ENCODE peak calls at places on chromosomes 4 and X, in four cellular contexts. Z is CD8-positive, alpha-beta T cell; D is activated T-helper 1 cell treated with anti-CD3 and anti-CD28 coated beads, Interleukin-2, amount 50 U/mL, for 16 hours; L is psoas muscle. J is an unnamed sample.

GRCh38 chr4:105808030-105808429 is 87.2 kb upstream of the NPNT start:
- DNase-seq in Z (no peak), D (no peak), L (no peak), J (no peak)

GRCh38 chr4:102575369-102576129 is 74.4 kb downstream of the NFKB1 start:
- DNase-seq in Z (no peak), D (no peak), L (no peak), J (peak; percentile 38)

GRCh38 chr4:26936284-26937065 is 75.8 kb downstream of the STIM2 start:
- DNase-seq in Z (no peak), D (no peak), L (no peak), J (no peak)

GRCh38 chrX:97685753-97686152 is 802.0 kb downstream of the RPA4 start:
- DNase-seq in Z (no peak), D (no peak), L (no peak), J (peak; percentile 43)

GRCh38 chr4:123419885-123420743 is 23.5 kb downstream of the SPRY1 start:
- DNase-seq in Z (no peak), D (no peak), L (no peak), J (no peak)

GRCh38 chr4:148059617-148060180 is 327.8 kb downstream of the ARHGAP10 start:
- DNase-seq in Z (no peak), D (no peak), L (no peak), J (no peak)

GRCh38 chr4:184114431-184114830 is 103.2 kb downstream of the ENPP6 start:
- DNase-seq in Z (no peak), D (no peak), L (no peak), J (no peak)

GRCh38 chr4:33850503-33850902 is 2393.8 kb downstream of the ARAP2 start:
- DNase-seq in Z (no peak), D (no peak), L (no peak), J (no peak)

GRCh38 chrX:405149-405548 is 18.4 kb upstream of the PPP2R3B start:
- DNase-seq in Z (no peak), D (no peak), L (no peak), J (no peak)

GRCh38 chrX:1248381-1249061 is 20.1 kb upstream of the CSF2RA start:
- DNase-seq in Z (no peak), D (no peak), L (no peak), J (no peak)

GRCh38 chr4:10172278-10173038 is 55.9 kb upstream of the WDR1 start:
- DNase-seq in Z (no peak), D (no peak), L (no peak), J (no peak)

GRCh38 chr4:34880246-34880645 is 1364.1 kb downstream of the ARAP2 start:
- DNase-seq in Z (no peak), D (no peak), L (no peak), J (no peak)

J was measured in astrocyte of the hippocampus.